ENCODE peak calls at places on chromosomes 12 and 14, in nine cellular contexts. One of them, this sample, is unnamed.

GRCh38 chr14:58777541-58777979 is 139.8 kb downstream of the DACT1 start:
- DNase-seq in cardiac muscle cell: no peak
- DNase-seq in fibroblast of pulmonary artery: no peak
- DNase-seq in HCT116: no peak
- DNase-seq in neural progenitor cell: peak; percentile 18
- DNase-seq in body of pancreas: no peak
- DNase-seq in WTC11: no peak
- DNase-seq in PC-3: no peak
- DNase-seq in AG10803: no peak
- DNase-seq in this sample: no peak

GRCh38 chr12:53313996-53314395 is 7.4 kb downstream of the AAAS start:
- DNase-seq in cardiac muscle cell: no peak
- DNase-seq in fibroblast of pulmonary artery: no peak
- DNase-seq in HCT116: no peak
- DNase-seq in neural progenitor cell: no peak
- DNase-seq in body of pancreas: no peak
- DNase-seq in WTC11: no peak
- DNase-seq in PC-3: no peak
- DNase-seq in AG10803: no peak
- DNase-seq in this sample: no peak

GRCh38 chr12:121033625-121034349 is 5.3 kb downstream of the OASL start:
- DNase-seq in cardiac muscle cell: no peak
- DNase-seq in fibroblast of pulmonary artery: no peak
- DNase-seq in HCT116: peak; percentile 39
- DNase-seq in neural progenitor cell: no peak
- DNase-seq in body of pancreas: peak; percentile 22
- DNase-seq in WTC11: no peak
- DNase-seq in PC-3: peak; percentile 87
- DNase-seq in AG10803: peak; percentile 46
- DNase-seq in this sample: peak; percentile 46

GRCh38 chr12:54296393-54297121 is 4.3 kb downstream of the NFE2 start:
- DNase-seq in cardiac muscle cell: no peak
- DNase-seq in fibroblast of pulmonary artery: no peak
- DNase-seq in HCT116: no peak
- DNase-seq in neural progenitor cell: no peak
- DNase-seq in body of pancreas: no peak
- DNase-seq in WTC11: no peak
- DNase-seq in PC-3: no peak
- DNase-seq in AG10803: no peak
- DNase-seq in this sample: no peak

GRCh38 chr12:96981053-96981452 is 74.0 kb downstream of the NEDD1 start:
- DNase-seq in cardiac muscle cell: no peak
- DNase-seq in fibroblast of pulmonary artery: peak; percentile 95
- DNase-seq in HCT116: no peak
- DNase-seq in neural progenitor cell: no peak
- DNase-seq in body of pancreas: no peak
- DNase-seq in WTC11: no peak
- DNase-seq in PC-3: peak; percentile 53
- DNase-seq in AG10803: peak; percentile 81
- DNase-seq in this sample: peak; percentile 90

GRCh38 chr12:88207921-88208640 is 66.0 kb downstream of the TMTC3 start:
- DNase-seq in cardiac muscle cell: no peak
- DNase-seq in fibroblast of pulmonary artery: peak; percentile 74
- DNase-seq in HCT116: no peak
- DNase-seq in neural progenitor cell: no peak
- DNase-seq in body of pancreas: peak; percentile 27
- DNase-seq in WTC11: no peak
- DNase-seq in PC-3: no peak
- DNase-seq in AG10803: peak; percentile 90
- DNase-seq in this sample: peak; percentile 81

GRCh38 chr12:39816671-39817185 is 197.1 kb upstream of the ABCD2 start:
- DNase-seq in cardiac muscle cell: no peak
- DNase-seq in fibroblast of pulmonary artery: no peak
- DNase-seq in HCT116: no peak
- DNase-seq in neural progenitor cell: no peak
- DNase-seq in body of pancreas: no peak
- DNase-seq in WTC11: no peak
- DNase-seq in PC-3: no peak
- DNase-seq in AG10803: peak; percentile 18
- DNase-seq in this sample: no peak

GRCh38 chr12:132423251-132424117 is 66.5 kb upstream of the FBRSL1 start:
- DNase-seq in cardiac muscle cell: no peak
- DNase-seq in fibroblast of pulmonary artery: no peak
- DNase-seq in HCT116: no peak
- DNase-seq in neural progenitor cell: peak; percentile 70
- DNase-seq in body of pancreas: no peak
- DNase-seq in WTC11: peak; percentile 41
- DNase-seq in PC-3: no peak
- DNase-seq in AG10803: no peak
- DNase-seq in this sample: no peak

GRCh38 chr14:104265918-104266642 is 127.7 kb downstream of the KIF26A start:
- DNase-seq in cardiac muscle cell: no peak
- DNase-seq in fibroblast of pulmonary artery: no peak
- DNase-seq in HCT116: no peak
- DNase-seq in neural progenitor cell: no peak
- DNase-seq in body of pancreas: no peak
- DNase-seq in WTC11: no peak
- DNase-seq in PC-3: no peak
- DNase-seq in AG10803: no peak
- DNase-seq in this sample: no peak

GRCh38 chr14:80491131-80491530 is 279.8 kb upstream of the DIO2 start:
- DNase-seq in cardiac muscle cell: no peak
- DNase-seq in fibroblast of pulmonary artery: peak; percentile 41
- DNase-seq in HCT116: no peak
- DNase-seq in neural progenitor cell: no peak
- DNase-seq in body of pancreas: peak; percentile 3
- DNase-seq in WTC11: peak; percentile 20
- DNase-seq in PC-3: no peak
- DNase-seq in AG10803: peak; percentile 79
- DNase-seq in this sample: peak; percentile 26

GRCh38 chr12:48863296-48863695 is 2.4 kb downstream of the RND1 start:
- DNase-seq in cardiac muscle cell: no peak
- DNase-seq in fibroblast of pulmonary artery: no peak
- DNase-seq in HCT116: no peak
- DNase-seq in neural progenitor cell: no peak
- DNase-seq in body of pancreas: no peak
- DNase-seq in WTC11: no peak
- DNase-seq in PC-3: no peak
- DNase-seq in AG10803: no peak
- DNase-seq in this sample: no peak

GRCh38 chr12:131683266-131684014 is 27.4 kb upstream of the SFSWAP start:
- DNase-seq in cardiac muscle cell: no peak
- DNase-seq in fibroblast of pulmonary artery: no peak
- DNase-seq in HCT116: no peak
- DNase-seq in neural progenitor cell: no peak
- DNase-seq in body of pancreas: no peak
- DNase-seq in WTC11: no peak
- DNase-seq in PC-3: no peak
- DNase-seq in AG10803: no peak
- DNase-seq in this sample: no peak

GRCh38 chr12:64220046-64220445 is 2.0 kb downstream of the KICS2 start:
- DNase-seq in cardiac muscle cell: no peak
- DNase-seq in fibroblast of pulmonary artery: no peak
- DNase-seq in HCT116: no peak
- DNase-seq in neural progenitor cell: no peak
- DNase-seq in body of pancreas: no peak
- DNase-seq in WTC11: no peak
- DNase-seq in PC-3: no peak
- DNase-seq in AG10803: no peak
- DNase-seq in this sample: no peak

GRCh38 chr14:22472935-22473854 is 115.8 kb downstream of the DAD1 start:
- DNase-seq in cardiac muscle cell: peak; percentile 60
- DNase-seq in fibroblast of pulmonary artery: peak; percentile 76
- DNase-seq in HCT116: peak; percentile 34
- DNase-seq in neural progenitor cell: peak; percentile 72
- DNase-seq in body of pancreas: peak; percentile 65
- DNase-seq in WTC11: peak; percentile 48
- DNase-seq in PC-3: peak; percentile 72
- DNase-seq in AG10803: peak; percentile 33
- DNase-seq in this sample: no peak

GRCh38 chr14:66425402-66425801 is 60.8 kb upstream of the CCDC196 start:
- DNase-seq in cardiac muscle cell: no peak
- DNase-seq in fibroblast of pulmonary artery: no peak
- DNase-seq in HCT116: no peak
- DNase-seq in neural progenitor cell: no peak
- DNase-seq in body of pancreas: peak; percentile 19
- DNase-seq in WTC11: no peak
- DNase-seq in PC-3: no peak
- DNase-seq in AG10803: no peak
- DNase-seq in this sample: no peak

GRCh38 chr12:54689034-54689372 is 40.8 kb upstream of the DCD start:
- DNase-seq in cardiac muscle cell: no peak
- DNase-seq in fibroblast of pulmonary artery: no peak
- DNase-seq in HCT116: no peak
- DNase-seq in neural progenitor cell: no peak
- DNase-seq in body of pancreas: no peak
- DNase-seq in WTC11: no peak
- DNase-seq in PC-3: no peak
- DNase-seq in AG10803: no peak
- DNase-seq in this sample: no peak

GRCh38 chr12:48187916-48188695 is 4.7 kb downstream of the CCDC184 start:
- DNase-seq in cardiac muscle cell: no peak
- DNase-seq in fibroblast of pulmonary artery: no peak
- DNase-seq in HCT116: no peak
- DNase-seq in neural progenitor cell: no peak
- DNase-seq in body of pancreas: no peak
- DNase-seq in WTC11: no peak
- DNase-seq in PC-3: no peak
- DNase-seq in AG10803: no peak
- DNase-seq in this sample: no peak

GRCh38 chr12:20132818-20133217 is 235.5 kb upstream of the PDE3A start:
- DNase-seq in cardiac muscle cell: no peak
- DNase-seq in fibroblast of pulmonary artery: no peak
- DNase-seq in HCT116: no peak
- DNase-seq in neural progenitor cell: peak; percentile 28
- DNase-seq in body of pancreas: no peak
- DNase-seq in WTC11: no peak
- DNase-seq in PC-3: no peak
- DNase-seq in AG10803: no peak
- DNase-seq in this sample: no peak

GRCh38 chr12:52210186-52210924 is 18.5 kb upstream of the KRT80 start:
- DNase-seq in cardiac muscle cell: no peak
- DNase-seq in fibroblast of pulmonary artery: peak; percentile 91
- DNase-seq in HCT116: no peak
- DNase-seq in neural progenitor cell: no peak
- DNase-seq in body of pancreas: no peak
- DNase-seq in WTC11: peak; percentile 6
- DNase-seq in PC-3: peak; percentile 55
- DNase-seq in AG10803: peak; percentile 85
- DNase-seq in this sample: peak; percentile 38

GRCh38 chr12:18690653-18691052 is 47.2 kb downstream of the PLCZ1 start:
- DNase-seq in cardiac muscle cell: no peak
- DNase-seq in fibroblast of pulmonary artery: peak; percentile 72
- DNase-seq in HCT116: peak; percentile 79
- DNase-seq in neural progenitor cell: no peak
- DNase-seq in body of pancreas: no peak
- DNase-seq in WTC11: no peak
- DNase-seq in PC-3: peak; percentile 95
- DNase-seq in AG10803: peak; percentile 71
- DNase-seq in this sample: peak; percentile 94

GRCh38 chr12:91986084-91986483 is 159.6 kb downstream of the BTG1 start:
- DNase-seq in cardiac muscle cell: peak; percentile 22
- DNase-seq in fibroblast of pulmonary artery: no peak
- DNase-seq in HCT116: no peak
- DNase-seq in neural progenitor cell: peak; percentile 69
- DNase-seq in body of pancreas: no peak
- DNase-seq in WTC11: no peak
- DNase-seq in PC-3: peak; percentile 89
- DNase-seq in AG10803: peak; percentile 32
- DNase-seq in this sample: peak; percentile 53

GRCh38 chr14:53963491-53964227 is 7.0 kb upstream of the BMP4 start:
- DNase-seq in cardiac muscle cell: peak; percentile 65
- DNase-seq in fibroblast of pulmonary artery: peak; percentile 32
- DNase-seq in HCT116: no peak
- DNase-seq in neural progenitor cell: peak; percentile 70
- DNase-seq in body of pancreas: peak; percentile 62
- DNase-seq in WTC11: peak; percentile 55
- DNase-seq in PC-3: peak; percentile 63
- DNase-seq in AG10803: no peak
- DNase-seq in this sample: no peak

GRCh38 chr12:40999212-40999611 is 188.9 kb upstream of the PDZRN4 start:
- DNase-seq in cardiac muscle cell: no peak
- DNase-seq in fibroblast of pulmonary artery: no peak
- DNase-seq in HCT116: no peak
- DNase-seq in neural progenitor cell: no peak
- DNase-seq in body of pancreas: no peak
- DNase-seq in WTC11: no peak
- DNase-seq in PC-3: no peak
- DNase-seq in AG10803: no peak
- DNase-seq in this sample: no peak
- TF ChIP-seq CTCF in cardiac muscle cell: no peak
- TF ChIP-seq CTCF in fibroblast of pulmonary artery: no peak
- TF ChIP-seq CTCF in HCT116: no peak
- TF ChIP-seq CTCF in neural progenitor cell: no peak
- TF ChIP-seq CTCF in body of pancreas: no peak
- TF ChIP-seq CTCF in WTC11: no peak
- TF ChIP-seq CTCF in PC-3: no peak
- TF ChIP-seq CTCF in AG10803: no peak
- TF ChIP-seq CTCF in this sample: no peak

GRCh38 chr12:108967869-108968540 is 52.9 kb downstream of the SVOP start:
- DNase-seq in cardiac muscle cell: peak; percentile 18
- DNase-seq in fibroblast of pulmonary artery: no peak
- DNase-seq in HCT116: peak; percentile 40
- DNase-seq in neural progenitor cell: peak; percentile 47
- DNase-seq in body of pancreas: no peak
- DNase-seq in WTC11: no peak
- DNase-seq in PC-3: peak; percentile 58
- DNase-seq in AG10803: no peak
- DNase-seq in this sample: no peak
- TF ChIP-seq CTCF in cardiac muscle cell: peak; percentile 43
- TF ChIP-seq CTCF in fibroblast of pulmonary artery: peak; percentile 39
- TF ChIP-seq CTCF in HCT116: peak; percentile 52
- TF ChIP-seq CTCF in neural progenitor cell: peak; percentile 60
- TF ChIP-seq CTCF in body of pancreas: peak; percentile 18
- TF ChIP-seq CTCF in WTC11: peak; percentile 42
- TF ChIP-seq CTCF in PC-3: peak; percentile 87
- TF ChIP-seq CTCF in AG10803: peak; percentile 42
- TF ChIP-seq CTCF in this sample: peak; percentile 73

GRCh38 chr14:52729925-52730707 is at the start of gene STYX:
- DNase-seq in cardiac muscle cell: peak; percentile 99
- DNase-seq in fibroblast of pulmonary artery: peak; percentile 98
- DNase-seq in HCT116: peak; percentile 95
- DNase-seq in neural progenitor cell: peak; percentile 100
- DNase-seq in body of pancreas: peak; percentile 100
- DNase-seq in WTC11: peak; percentile 100
- DNase-seq in PC-3: peak; percentile 99
- DNase-seq in AG10803: peak; percentile 97
- DNase-seq in this sample: peak; percentile 95
- TF ChIP-seq CTCF in cardiac muscle cell: no peak
- TF ChIP-seq CTCF in fibroblast of pulmonary artery: no peak
- TF ChIP-seq CTCF in HCT116: no peak
- TF ChIP-seq CTCF in neural progenitor cell: peak; percentile 11
- TF ChIP-seq CTCF in body of pancreas: peak; percentile 28
- TF ChIP-seq CTCF in WTC11: no peak
- TF ChIP-seq CTCF in PC-3: no peak
- TF ChIP-seq CTCF in AG10803: no peak
- TF ChIP-seq CTCF in this sample: peak; percentile 61

DNA sequence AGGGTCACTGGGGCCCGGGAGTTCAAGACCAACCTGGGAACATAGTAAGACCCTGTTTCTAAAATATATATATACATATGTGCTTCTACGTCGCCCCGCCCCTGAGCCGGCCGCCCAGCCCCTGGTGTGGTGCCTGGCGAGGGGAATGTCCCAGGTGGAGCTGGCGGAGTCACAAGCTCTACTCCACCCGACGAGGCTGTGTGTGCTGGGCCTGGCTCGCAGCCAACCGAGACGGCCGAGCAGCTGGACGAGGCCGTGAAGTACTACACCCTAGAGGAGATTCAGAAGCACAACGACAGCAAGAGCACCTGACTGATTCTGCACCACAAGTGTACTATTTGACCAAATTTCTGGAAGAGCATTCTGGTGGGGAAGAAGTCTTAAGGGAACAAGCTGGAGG is 22.1 kb upstream of the ITPK1 start:
- DNase-seq in cardiac muscle cell: peak; percentile 61
- DNase-seq in fibroblast of pulmonary artery: peak; percentile 39
- DNase-seq in HCT116: no peak
- DNase-seq in neural progenitor cell: peak; percentile 28
- DNase-seq in body of pancreas: peak; percentile 88
- DNase-seq in WTC11: peak; percentile 35
- DNase-seq in PC-3: peak; percentile 28
- DNase-seq in AG10803: no peak
- DNase-seq in this sample: no peak
- TF ChIP-seq CTCF in cardiac muscle cell: peak; percentile 14
- TF ChIP-seq CTCF in fibroblast of pulmonary artery: peak; percentile 11
- TF ChIP-seq CTCF in HCT116: no peak
- TF ChIP-seq CTCF in neural progenitor cell: no peak
- TF ChIP-seq CTCF in body of pancreas: no peak
- TF ChIP-seq CTCF in WTC11: no peak
- TF ChIP-seq CTCF in PC-3: peak; percentile 25
- TF ChIP-seq CTCF in AG10803: no peak
- TF ChIP-seq CTCF in this sample: no peak

This sample was measured in HFFc6.